ENCODE peak calls at places on chromosomes 16 and 17, in six cellular contexts. Q, C, Y, D, O and E are unnamed samples.
A peak's percentile ranks its signal among the peaks of the same experiment; 100 is the strongest.

GRCh38 chr17:79414063-79414462 is 196.8 kb downstream of the RBFOX3 start:
- DNase-seq in Q (no peak), C (no peak), Y (no peak), D (no peak), O (no peak), E (no peak)

GRCh38 chr17:39934324-39934723 is 6.8 kb downstream of the LRRC3C start:
- DNase-seq in Q (no peak), C (no peak), Y (no peak), D (no peak), O (no peak), E (no peak)

GRCh38 chr16:12643034-12643455 is 160.6 kb downstream of the CPPED1 start:
- DNase-seq in Q (no peak), C (no peak), Y (no peak), D (no peak), O (no peak), E (no peak)

GRCh38 chr17:4584835-4585187 is 482 bp downstream of the SMTNL2 start:
- DNase-seq in Q (no peak), C (no peak), Y (no peak), D (no peak), O (no peak), E (no peak)

GRCh38 chr16:17304124-17304813 is 166.5 kb downstream of the XYLT1 start:
- DNase-seq in Q (no peak), C (no peak), Y (no peak), D (peak; percentile 17), O (no peak), E (no peak)

GRCh38 chr17:71632328-71632727 is 488.5 kb upstream of the SOX9 start:
- DNase-seq in Q (no peak), C (no peak), Y (no peak), D (peak; percentile 41), O (no peak), E (no peak)

GRCh38 chr16:17177242-17177967 is 293.4 kb downstream of the XYLT1 start:
- DNase-seq in Q (no peak), C (no peak), Y (no peak), D (peak; percentile 68), O (no peak), E (no peak)

GRCh38 chr17:13024033-13024432 is 6.2 kb upstream of the ELAC2 start:
- DNase-seq in Q (no peak), C (no peak), Y (no peak), D (no peak), O (no peak), E (no peak)

GRCh38 chr16:84166796-84167695 is 19.8 kb downstream of the TAF1C start:
- DNase-seq in Q (no peak), C (no peak), Y (no peak), D (no peak), O (no peak), E (no peak)

GRCh38 chr17:1871743-1872142 is 41.9 kb downstream of the RPA1 start:
- DNase-seq in Q (no peak), C (no peak), Y (no peak), D (no peak), O (no peak), E (no peak)

GRCh38 chr17:63596856-63597557 is 3.7 kb upstream of the TACO1 start:
- DNase-seq in Q (no peak), C (no peak), Y (no peak), D (no peak), O (no peak), E (no peak)

GRCh38 chr16:10519929-10520868 is 60.2 kb downstream of the EMP2 start:
- DNase-seq in Q (no peak), C (peak; percentile 56), Y (no peak), D (no peak), O (no peak), E (no peak)

GRCh38 chr17:67931227-67931626 is 65.0 kb downstream of the C17orf58 start:
- DNase-seq in Q (no peak), C (no peak), Y (no peak), D (no peak), O (no peak), E (no peak)

GRCh38 chr17:63512896-63513644 is 10.1 kb upstream of the KCNH6 start:
- DNase-seq in Q (no peak), C (no peak), Y (no peak), D (no peak), O (no peak), E (no peak)

GRCh38 chr16:2324296-2324859 is 16.1 kb downstream of the ABCA3 start:
- DNase-seq in Q (no peak), C (no peak), Y (no peak), D (no peak), O (no peak), E (no peak)

GRCh38 chr16:84992700-84993075 is 18.6 kb downstream of the ZDHHC7 start:
- DNase-seq in Q (no peak), C (no peak), Y (no peak), D (no peak), O (no peak), E (no peak)

GRCh38 chr16:11045846-11046245 is 101.5 kb downstream of the CLEC16A start:
- DNase-seq in Q (no peak), C (no peak), Y (no peak), D (peak; percentile 59), O (no peak), E (no peak)

GRCh38 chr17:27576429-27577123 is 54.4 kb upstream of the LGALS9 start:
- DNase-seq in Q (no peak), C (no peak), Y (no peak), D (peak; percentile 74), O (no peak), E (no peak)

GRCh38 chr16:68357923-68358322 is 47.1 kb downstream of the PRMT7 start:
- DNase-seq in Q (no peak), C (no peak), Y (no peak), D (no peak), O (no peak), E (no peak)

GRCh38 chr16:4372578-4373355 is 1.1 kb downstream of the VASN start:
- DNase-seq in Q (no peak), C (no peak), Y (no peak), D (peak; percentile 79), O (no peak), E (no peak)

GRCh38 chr17:83200746-83201145 is 121.3 kb downstream of the METRNL start:
- DNase-seq in Q (no peak), C (no peak), Y (no peak), D (no peak), O (no peak), E (no peak)

GRCh38 chr17:58059141-58059540 is 24.1 kb upstream of the DYNLL2 start:
- DNase-seq in Q (no peak), C (no peak), Y (no peak), D (no peak), O (no peak), E (no peak)

GRCh38 chr17:79732246-79732645 is 1.5 kb downstream of the ENPP7 start:
- DNase-seq in Q (no peak), C (no peak), Y (no peak), D (no peak), O (no peak), E (no peak)

GRCh38 chr16:29645699-29646187 is 17.3 kb upstream of the SPN start:
- DNase-seq in Q (no peak), C (no peak), Y (no peak), D (no peak), O (no peak), E (peak; percentile 76)

GRCh38 chr17:19678581-19679418 is 30.2 kb downstream of the ALDH3A2 start:
- DNase-seq in Q (no peak), C (no peak), Y (no peak), D (no peak), O (no peak), E (no peak)

GRCh38 chr17:56112086-56112485 is 41.2 kb upstream of the ANKFN1 start:
- DNase-seq in Q (no peak), C (no peak), Y (no peak), D (peak; percentile 64), O (no peak), E (no peak)

GRCh38 chr16:80974649-80975376 is 31.9 kb downstream of the CMC2 start:
- DNase-seq in Q (no peak), C (no peak), Y (no peak), D (no peak), O (no peak), E (no peak)
- TF ChIP-seq CTCF in Q (peak; percentile 16), C (no peak), Y (peak; percentile 58), D (peak; percentile 36), O (no peak), E (peak; percentile 37)

GRCh38 chr16:28063611-28064061 is at the start of gene GSG1L:
- DNase-seq in Q (no peak), C (no peak), Y (no peak), D (no peak), O (no peak), E (peak; percentile 67)
- TF ChIP-seq CTCF in Q (no peak), C (no peak), Y (no peak), D (peak; percentile 14), O (peak; percentile 39), E (peak; percentile 21)

GRCh38 chr16:73171380-73171779 is 123.5 kb upstream of the ZFHX3 start:
- DNase-seq in Q (no peak), C (no peak), Y (no peak), D (no peak), O (no peak), E (no peak)

GRCh38 chr16:73171901-73172619 is 124.1 kb upstream of the ZFHX3 start:
- DNase-seq in Q (no peak), C (no peak), Y (no peak), D (no peak), O (no peak), E (no peak)

GRCh38 chr16:73173396-73173795 is 125.5 kb upstream of the ZFHX3 start:
- DNase-seq in Q (peak; percentile 29), C (no peak), Y (no peak), D (no peak), O (no peak), E (no peak)

GRCh38 chr16:73170587-73170986 is 122.7 kb upstream of the ZFHX3 start:
- DNase-seq in Q (no peak), C (no peak), Y (no peak), D (no peak), O (no peak), E (no peak)

DNA sequence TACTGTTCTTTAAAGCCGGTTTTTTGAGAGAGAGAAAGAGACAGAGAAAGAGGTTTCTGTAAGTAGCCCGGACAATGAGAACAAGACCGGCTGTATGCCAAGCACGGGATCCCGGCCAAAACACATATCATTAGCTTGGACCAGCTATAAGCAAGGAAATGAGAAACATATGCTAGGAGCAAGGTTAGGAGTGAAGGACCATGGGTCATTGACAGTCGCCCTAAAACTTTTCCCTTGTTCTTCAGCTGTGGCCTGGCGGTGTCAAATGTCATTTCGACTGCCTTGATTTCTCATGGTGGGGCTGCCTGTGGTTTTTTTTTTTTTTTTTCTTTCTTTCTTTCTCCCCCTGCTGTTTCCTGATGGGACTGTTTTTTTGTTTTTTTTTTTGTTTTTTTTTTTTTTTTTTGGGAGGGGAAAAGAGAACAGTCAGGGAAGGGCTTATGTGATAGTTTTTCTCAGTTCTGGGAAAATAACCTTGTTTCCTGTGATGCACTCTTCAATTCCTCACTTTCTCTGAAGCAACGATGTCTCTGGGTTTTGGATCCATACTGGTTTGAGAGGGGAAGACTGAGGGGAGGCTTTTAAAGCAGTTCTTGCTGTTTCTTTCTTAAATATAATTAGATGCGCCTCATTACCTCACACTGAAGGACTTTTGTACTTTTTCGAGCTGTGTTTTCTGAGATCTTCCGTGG is 124.8 kb upstream of the ZFHX3 start:
- DNase-seq in Q (peak; percentile 99), C (peak; percentile 81), Y (no peak), D (peak; percentile 91), O (no peak), E (no peak)
- TF ChIP-seq CTCF in Q (peak; percentile 37), C (peak; percentile 16), Y (no peak), D (peak; percentile 36), O (peak; percentile 44), E (no peak)

DNA sequence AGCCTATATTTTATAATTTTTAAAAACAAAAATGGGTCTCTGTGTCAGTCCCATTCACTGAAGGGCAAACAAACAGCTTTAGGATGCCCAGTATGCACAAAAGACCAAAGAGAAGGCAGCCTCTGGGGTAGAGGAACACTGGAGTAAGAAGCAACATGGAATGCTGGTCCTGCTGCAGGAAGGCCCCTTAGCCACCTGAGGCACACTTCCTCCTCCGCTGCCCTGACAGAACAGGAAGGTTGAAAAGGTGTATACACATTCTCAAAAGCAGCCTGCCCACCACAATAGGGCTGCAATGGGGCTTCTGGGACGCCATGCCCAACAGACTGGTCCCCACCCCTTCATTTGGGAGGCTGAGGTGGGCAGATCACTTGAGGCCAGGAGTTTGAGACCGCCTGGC is 19.5 kb downstream of the TOM1L2 start:
- DNase-seq in Q (no peak), C (no peak), Y (no peak), D (no peak), O (no peak), E (no peak)
- TF ChIP-seq CTCF in Q (no peak), C (no peak), Y (no peak), D (no peak), O (no peak), E (no peak)